ENCODE peak calls at places on chromosomes 4 and X, in seven cellular contexts. One of them, this sample, is unnamed. For H3K79me1, the result is how much of the 10 kb centered on the place peaks cover.

GRCh38 chr4:7291372-7292135 is 99.2 kb downstream of the SORCS2 start:
- DNase-seq in trophoblast cell: peak
- DNase-seq in H1: no peak
- DNase-seq in mesendoderm: no peak
- DNase-seq in IMR-90: peak
- DNase-seq in H9: no peak
- DNase-seq in neuronal stem cell: no peak
- DNase-seq in this sample: no peak

GRCh38 chr4:158094413-158095110 is 78.3 kb downstream of the GASK1B start:
- DNase-seq in IMR-90: peak
- DNase-seq in H9: no peak
- DNase-seq in mesendoderm: peak
- DNase-seq in trophoblast cell: peak
- DNase-seq in H1: no peak
- DNase-seq in neuronal stem cell: no peak
- DNase-seq in this sample: no peak

GRCh38 chr4:81836716-81837115 is 365.0 kb upstream of the RASGEF1B start:
- DNase-seq in trophoblast cell: no peak
- DNase-seq in mesendoderm: no peak
- DNase-seq in H1: no peak
- DNase-seq in H9: no peak
- DNase-seq in IMR-90: no peak
- DNase-seq in neuronal stem cell: no peak
- DNase-seq in this sample: no peak

GRCh38 chrX:133593531-133593930 is 178.2 kb upstream of the GPC4 start:
- DNase-seq in H1: no peak
- DNase-seq in H9: no peak
- DNase-seq in mesendoderm: peak
- DNase-seq in neuronal stem cell: no peak
- DNase-seq in trophoblast cell: peak
- DNase-seq in IMR-90: no peak
- DNase-seq in this sample: no peak

GRCh38 chrX:155819525-155819924 is 61.6 kb upstream of the VAMP7 start:
- DNase-seq in H9: peak
- DNase-seq in mesendoderm: peak
- DNase-seq in IMR-90: no peak
- DNase-seq in H1: no peak
- DNase-seq in neuronal stem cell: no peak
- DNase-seq in trophoblast cell: no peak
- DNase-seq in this sample: no peak

GRCh38 chrX:105822138-105823091 is at the start of gene NRK:
- DNase-seq in mesendoderm: peak
- DNase-seq in trophoblast cell: peak
- DNase-seq in IMR-90: no peak
- DNase-seq in H1: no peak
- DNase-seq in H9: peak
- DNase-seq in neuronal stem cell: no peak
- DNase-seq in this sample: peak

GRCh38 chr4:102449751-102450352 is 51.3 kb upstream of the NFKB1 start:
- DNase-seq in IMR-90: peak
- DNase-seq in H9: peak
- DNase-seq in trophoblast cell: peak
- DNase-seq in mesendoderm: peak
- DNase-seq in H1: no peak
- DNase-seq in neuronal stem cell: peak
- DNase-seq in this sample: peak

GRCh38 chrX:10108288-10108687 is 48.5 kb upstream of the CLCN4 start:
- DNase-seq in H1: no peak
- DNase-seq in neuronal stem cell: no peak
- DNase-seq in IMR-90: no peak
- DNase-seq in H9: no peak
- DNase-seq in mesendoderm: no peak
- DNase-seq in trophoblast cell: no peak
- DNase-seq in this sample: no peak

GRCh38 chrX:68988865-68989264 is 160.0 kb downstream of the EFNB1 start:
- DNase-seq in mesendoderm: no peak
- DNase-seq in neuronal stem cell: no peak
- DNase-seq in IMR-90: no peak
- DNase-seq in H9: no peak
- DNase-seq in trophoblast cell: no peak
- DNase-seq in H1: no peak
- DNase-seq in this sample: no peak

GRCh38 chr4:48016141-48017107 is at the start of the genes CNGA1 and NIPAL1:
- DNase-seq in H1: peak
- DNase-seq in IMR-90: peak
- DNase-seq in H9: peak
- DNase-seq in mesendoderm: peak
- DNase-seq in trophoblast cell: peak
- DNase-seq in neuronal stem cell: peak
- DNase-seq in this sample: peak

GRCh38 chr4:114582625-114583024 is 16.0 kb upstream of the UGT8 start:
- DNase-seq in IMR-90: no peak
- DNase-seq in trophoblast cell: no peak
- DNase-seq in mesendoderm: no peak
- DNase-seq in H9: no peak
- DNase-seq in neuronal stem cell: no peak
- DNase-seq in H1: no peak
- DNase-seq in this sample: no peak

GRCh38 chr4:123503698-123504389 is 107.2 kb downstream of the SPRY1 start:
- DNase-seq in mesendoderm: no peak
- DNase-seq in neuronal stem cell: no peak
- DNase-seq in IMR-90: no peak
- DNase-seq in H9: no peak
- DNase-seq in trophoblast cell: peak
- DNase-seq in H1: no peak
- DNase-seq in this sample: no peak

GRCh38 chr4:681736-682451 is 7.1 kb downstream of the SLC49A3 start:
- DNase-seq in IMR-90: no peak
- DNase-seq in H9: peak
- DNase-seq in H1: no peak
- DNase-seq in trophoblast cell: peak
- DNase-seq in neuronal stem cell: no peak
- DNase-seq in mesendoderm: no peak
- DNase-seq in this sample: no peak

GRCh38 chr4:117134386-117134785 is 49.0 kb upstream of the TRAM1L1 start:
- DNase-seq in IMR-90: peak
- DNase-seq in mesendoderm: peak
- DNase-seq in trophoblast cell: peak
- DNase-seq in neuronal stem cell: peak
- DNase-seq in H9: peak
- DNase-seq in H1: no peak
- DNase-seq in this sample: peak

GRCh38 chr4:54658321-54659093 is 750 bp downstream of the KIT start:
- DNase-seq in trophoblast cell: peak
- DNase-seq in H9: peak
- DNase-seq in H1: no peak
- DNase-seq in mesendoderm: peak
- DNase-seq in neuronal stem cell: peak
- DNase-seq in IMR-90: peak
- DNase-seq in this sample: peak

GRCh38 chr4:89009653-89010369 is 47.2 kb downstream of the FAM13A start:
- DNase-seq in mesendoderm: no peak
- DNase-seq in trophoblast cell: no peak
- DNase-seq in IMR-90: no peak
- DNase-seq in H1: no peak
- DNase-seq in neuronal stem cell: no peak
- DNase-seq in H9: no peak
- DNase-seq in this sample: no peak

GRCh38 chrX:106613277-106613676 is 1.5 kb downstream of the RADX start:
- DNase-seq in trophoblast cell: no peak
- DNase-seq in H9: no peak
- DNase-seq in neuronal stem cell: no peak
- DNase-seq in IMR-90: no peak
- DNase-seq in mesendoderm: no peak
- DNase-seq in H1: no peak
- DNase-seq in this sample: no peak

GRCh38 chrX:65035451-65035779 is 59.2 kb upstream of the ZC4H2 start:
- DNase-seq in H9: no peak
- DNase-seq in neuronal stem cell: no peak
- DNase-seq in H1: peak
- DNase-seq in mesendoderm: no peak
- DNase-seq in trophoblast cell: peak
- DNase-seq in IMR-90: peak
- DNase-seq in this sample: no peak

GRCh38 chr4:99300934-99301333 is 10.1 kb upstream of the ADH1A start:
- DNase-seq in trophoblast cell: peak
- DNase-seq in H1: no peak
- DNase-seq in H9: no peak
- DNase-seq in mesendoderm: no peak
- DNase-seq in neuronal stem cell: no peak
- DNase-seq in IMR-90: peak
- DNase-seq in this sample: peak

GRCh38 chr4:85979276-85979675 is 380.6 kb downstream of the MAPK10 start:
- DNase-seq in H1: no peak
- DNase-seq in H9: no peak
- DNase-seq in IMR-90: no peak
- DNase-seq in trophoblast cell: no peak
- DNase-seq in mesendoderm: no peak
- DNase-seq in neuronal stem cell: no peak
- DNase-seq in this sample: no peak

GRCh38 chr4:182929296-182929695 is 12.1 kb upstream of the DCTD start:
- DNase-seq in IMR-90: peak
- DNase-seq in H9: no peak
- DNase-seq in H1: no peak
- DNase-seq in mesendoderm: peak
- DNase-seq in neuronal stem cell: no peak
- DNase-seq in trophoblast cell: peak
- DNase-seq in this sample: peak

GRCh38 chr4:23135792-23136645 is 443.3 kb downstream of the GBA3 start:
- DNase-seq in IMR-90: peak
- DNase-seq in H1: no peak
- DNase-seq in H9: no peak
- DNase-seq in trophoblast cell: peak
- DNase-seq in neuronal stem cell: peak
- DNase-seq in mesendoderm: peak
- DNase-seq in this sample: peak

GRCh38 chr4:110480741-110481271 is 4.9 kb downstream of the ENPEP start:
- DNase-seq in trophoblast cell: peak
- DNase-seq in mesendoderm: peak
- DNase-seq in H9: no peak
- DNase-seq in IMR-90: no peak
- DNase-seq in H1: no peak
- DNase-seq in neuronal stem cell: no peak
- DNase-seq in this sample: no peak

GRCh38 chrX:124086411-124086810 is 124.9 kb downstream of the STAG2 start:
- DNase-seq in H9: no peak
- DNase-seq in neuronal stem cell: no peak
- DNase-seq in trophoblast cell: no peak
- DNase-seq in H1: no peak
- DNase-seq in IMR-90: no peak
- DNase-seq in mesendoderm: no peak
- DNase-seq in this sample: no peak

GRCh38 chrX:150216716-150217115 is 146.4 kb upstream of the MAMLD1 start:
- DNase-seq in H1: no peak
- DNase-seq in neuronal stem cell: no peak
- DNase-seq in trophoblast cell: no peak
- DNase-seq in IMR-90: no peak
- DNase-seq in mesendoderm: no peak
- DNase-seq in H9: no peak
- DNase-seq in this sample: no peak

GRCh38 chrX:110055616-110056015 is 52.7 kb downstream of the TMEM164 start:
- DNase-seq in neuronal stem cell: no peak
- DNase-seq in mesendoderm: no peak
- DNase-seq in H9: no peak
- DNase-seq in IMR-90: peak
- DNase-seq in trophoblast cell: no peak
- DNase-seq in H1: no peak
- DNase-seq in this sample: no peak

GRCh38 chr4:151407466-151408379 is 1.3 kb upstream of the FHIP1A start:
- DNase-seq in neuronal stem cell: no peak
- DNase-seq in mesendoderm: peak
- DNase-seq in H9: peak
- DNase-seq in trophoblast cell: peak
- DNase-seq in H1: no peak
- DNase-seq in IMR-90: no peak
- DNase-seq in this sample: peak
- H3K79me1 ChIP-seq in neuronal stem cell: under half
- H3K79me1 ChIP-seq in mesendoderm: under half
- H3K79me1 ChIP-seq in H9: under half
- H3K79me1 ChIP-seq in trophoblast cell: under half
- H3K79me1 ChIP-seq in H1: under half
- H3K79me1 ChIP-seq in IMR-90: under half
- H3K79me1 ChIP-seq in this sample: under half

GRCh38 chrX:49260221-49260985 is 4.1 kb downstream of the FOXP3 start:
- DNase-seq in trophoblast cell: no peak
- DNase-seq in neuronal stem cell: no peak
- DNase-seq in mesendoderm: no peak
- DNase-seq in H1: no peak
- DNase-seq in H9: no peak
- DNase-seq in IMR-90: no peak
- DNase-seq in this sample: no peak
- H3K79me1 ChIP-seq in trophoblast cell: under half
- H3K79me1 ChIP-seq in neuronal stem cell: under half
- H3K79me1 ChIP-seq in mesendoderm: under half
- H3K79me1 ChIP-seq in H1: under half
- H3K79me1 ChIP-seq in H9: under half
- H3K79me1 ChIP-seq in IMR-90: under half
- H3K79me1 ChIP-seq in this sample: under half

DNA sequence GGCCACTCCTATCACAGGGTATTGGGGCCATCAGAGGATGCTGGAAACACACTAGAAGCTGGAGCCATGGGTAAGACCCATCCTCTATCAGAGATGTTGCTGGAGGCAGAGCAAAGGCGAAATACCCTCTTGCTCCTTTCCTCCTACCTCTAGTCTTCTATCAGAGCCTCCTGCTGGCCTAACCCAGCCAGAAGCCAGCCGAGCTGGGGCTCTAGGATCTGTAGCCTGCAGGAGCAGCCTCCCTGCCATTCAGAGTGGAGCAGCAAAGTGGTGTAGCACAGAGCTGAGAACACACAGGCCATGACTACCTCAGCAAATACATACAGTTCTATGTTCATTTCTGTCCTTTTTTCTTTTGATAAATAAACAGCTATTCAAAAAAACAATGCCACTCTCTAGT is 35.7 kb downstream of the GATB start:
- DNase-seq in neuronal stem cell: no peak
- DNase-seq in H1: no peak
- DNase-seq in trophoblast cell: no peak
- DNase-seq in mesendoderm: peak
- DNase-seq in IMR-90: no peak
- DNase-seq in H9: no peak
- DNase-seq in this sample: no peak
- H3K79me1 ChIP-seq in neuronal stem cell: under half
- H3K79me1 ChIP-seq in H1: under half
- H3K79me1 ChIP-seq in trophoblast cell: under half
- H3K79me1 ChIP-seq in mesendoderm: under half
- H3K79me1 ChIP-seq in IMR-90: under half
- H3K79me1 ChIP-seq in H9: under half
- H3K79me1 ChIP-seq in this sample: under half

GRCh38 chrX:74220277-74220676 is 83.7 kb upstream of the ZCCHC13 start:
- DNase-seq in IMR-90: no peak
- DNase-seq in H1: no peak
- DNase-seq in trophoblast cell: no peak
- DNase-seq in mesendoderm: no peak
- DNase-seq in neuronal stem cell: no peak
- DNase-seq in H9: no peak
- DNase-seq in this sample: no peak

DNA sequence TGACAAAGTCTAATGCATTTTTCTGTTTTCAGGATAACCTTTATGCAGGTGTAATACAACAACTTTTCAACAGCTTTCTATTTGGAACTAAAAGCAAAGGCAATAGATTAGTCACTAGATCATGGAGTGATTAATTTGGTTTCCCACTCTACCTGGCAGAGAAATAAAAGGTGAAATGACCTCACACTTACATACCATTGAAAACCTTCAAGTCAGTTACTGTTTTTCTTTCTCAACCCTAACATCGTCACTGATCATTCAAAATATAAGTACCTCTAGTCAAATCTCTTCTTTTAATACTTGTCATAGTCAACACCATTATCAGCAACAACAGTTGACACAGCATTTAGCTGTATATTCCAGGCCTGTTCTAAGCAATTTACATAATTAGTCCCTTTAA is 85.1 kb upstream of the ZCCHC13 start:
- DNase-seq in mesendoderm: no peak
- DNase-seq in trophoblast cell: no peak
- DNase-seq in IMR-90: no peak
- DNase-seq in neuronal stem cell: no peak
- DNase-seq in H9: no peak
- DNase-seq in H1: no peak
- DNase-seq in this sample: no peak
- H3K79me1 ChIP-seq in mesendoderm: under half
- H3K79me1 ChIP-seq in trophoblast cell: under half
- H3K79me1 ChIP-seq in IMR-90: under half
- H3K79me1 ChIP-seq in neuronal stem cell: under half
- H3K79me1 ChIP-seq in H9: under half
- H3K79me1 ChIP-seq in H1: under half
- H3K79me1 ChIP-seq in this sample: under half

This sample was measured in mesenchymal stem cell.